ENCODE peak calls at places on chromosome 14, in four cellular contexts. One of them, this sample, is unnamed.

GRCh38 chr14:79325557-79325956 is 885.7 kb downstream of the DIO2 start:
- DNase-seq in left ventricle myocardium inferior: no peak
- DNase-seq in GM12878: no peak
- DNase-seq in heart left ventricle: no peak
- DNase-seq in this sample: no peak

GRCh38 chr14:24255931-24256696 is 6.9 kb downstream of the TGM1 start:
- DNase-seq in left ventricle myocardium inferior: no peak
- DNase-seq in GM12878: no peak
- DNase-seq in heart left ventricle: no peak
- DNase-seq in this sample: no peak

GRCh38 chr14:23528555-23528954 is 23.0 kb downstream of the ZFHX2 start:
- DNase-seq in left ventricle myocardium inferior: no peak
- DNase-seq in GM12878: no peak
- DNase-seq in heart left ventricle: no peak
- DNase-seq in this sample: no peak

GRCh38 chr14:94680498-94681288 is 68.5 kb downstream of the SERPINA3 start:
- DNase-seq in left ventricle myocardium inferior: no peak
- DNase-seq in GM12878: no peak
- DNase-seq in heart left ventricle: no peak
- DNase-seq in this sample: no peak

GRCh38 chr14:58709949-58710348 is 72.2 kb downstream of the DACT1 start:
- DNase-seq in left ventricle myocardium inferior: no peak
- DNase-seq in GM12878: no peak
- DNase-seq in heart left ventricle: no peak
- DNase-seq in this sample: no peak

GRCh38 chr14:36717363-36717762 is 55.7 kb downstream of the PAX9 start:
- DNase-seq in left ventricle myocardium inferior: no peak
- DNase-seq in GM12878: no peak
- DNase-seq in heart left ventricle: no peak
- DNase-seq in this sample: no peak

GRCh38 chr14:26984318-26985177 is 386.7 kb upstream of the NOVA1 start:
- DNase-seq in left ventricle myocardium inferior: peak; percentile 22
- DNase-seq in GM12878: no peak
- DNase-seq in heart left ventricle: peak; percentile 18
- DNase-seq in this sample: no peak

GRCh38 chr14:93536945-93537344 is 106.2 kb downstream of the UNC79 start:
- DNase-seq in left ventricle myocardium inferior: no peak
- DNase-seq in GM12878: no peak
- DNase-seq in heart left ventricle: no peak
- DNase-seq in this sample: no peak

GRCh38 chr14:61183486-61183885 is 97.7 kb downstream of the TMEM30B start:
- DNase-seq in left ventricle myocardium inferior: no peak
- DNase-seq in GM12878: no peak
- DNase-seq in heart left ventricle: no peak
- DNase-seq in this sample: no peak

GRCh38 chr14:66281036-66281776 is 205.0 kb upstream of the CCDC196 start:
- DNase-seq in left ventricle myocardium inferior: peak; percentile 25
- DNase-seq in GM12878: no peak
- DNase-seq in heart left ventricle: peak; percentile 13
- DNase-seq in this sample: peak; percentile 16

GRCh38 chr14:34978444-34978843 is 4.3 kb upstream of the SRP54 start:
- DNase-seq in left ventricle myocardium inferior: no peak
- DNase-seq in GM12878: no peak
- DNase-seq in heart left ventricle: no peak
- DNase-seq in this sample: no peak

GRCh38 chr14:58690801-58691516 is 53.2 kb downstream of the DACT1 start:
- DNase-seq in left ventricle myocardium inferior: no peak
- DNase-seq in GM12878: no peak
- DNase-seq in heart left ventricle: no peak
- DNase-seq in this sample: no peak

GRCh38 chr14:79825046-79825521 is 386.2 kb downstream of the DIO2 start:
- DNase-seq in left ventricle myocardium inferior: no peak
- DNase-seq in GM12878: no peak
- DNase-seq in heart left ventricle: no peak
- DNase-seq in this sample: no peak

GRCh38 chr14:54653764-54654469 is 87.0 kb downstream of the SAMD4A start:
- DNase-seq in left ventricle myocardium inferior: peak; percentile 55
- DNase-seq in GM12878: no peak
- DNase-seq in heart left ventricle: peak; percentile 74
- DNase-seq in this sample: peak; percentile 75

DNA sequence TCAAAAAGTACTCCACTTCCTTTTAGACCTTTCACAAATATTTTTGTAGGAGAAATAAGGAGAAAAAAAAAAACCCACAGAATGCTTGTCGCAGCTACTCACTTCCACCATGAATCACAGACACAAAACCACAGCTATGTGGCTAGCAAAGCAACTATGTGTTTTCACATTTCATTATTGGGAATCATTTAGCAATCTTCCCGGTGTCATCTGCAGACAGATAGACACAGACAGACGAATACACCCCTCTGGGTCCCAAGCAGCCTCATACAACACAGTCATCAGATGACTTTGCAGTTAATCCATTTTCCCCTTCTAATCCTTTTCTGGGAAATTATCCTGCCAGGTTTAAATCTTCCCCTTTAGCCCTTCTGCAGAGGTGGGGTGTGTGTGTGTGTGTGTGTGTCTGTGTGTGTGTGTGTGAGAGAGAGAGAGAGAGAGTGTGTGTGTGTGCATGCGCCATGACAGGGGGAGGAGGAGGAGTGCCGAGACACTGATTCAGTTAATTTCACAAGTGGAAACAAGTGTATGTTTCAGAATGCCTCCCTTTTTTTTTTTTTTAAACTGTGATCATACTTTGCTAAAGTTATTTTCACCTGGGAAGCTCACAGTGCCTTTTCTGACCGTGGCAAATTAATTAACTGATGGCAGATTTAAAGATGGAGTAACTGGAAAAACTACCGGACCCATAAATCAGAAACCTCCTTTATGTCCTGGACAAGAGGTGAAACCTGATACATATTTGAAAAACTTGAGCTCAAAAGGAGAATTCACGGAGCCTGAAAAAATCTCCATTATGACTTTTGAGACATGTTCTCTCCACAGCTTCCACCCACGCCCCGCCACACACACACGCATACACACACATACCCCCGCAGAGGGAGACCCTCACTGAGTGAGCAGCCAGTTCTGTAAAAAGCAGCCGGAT is 39.9 kb downstream of the LTBP2 start:
- DNase-seq in left ventricle myocardium inferior: no peak
- DNase-seq in GM12878: no peak
- DNase-seq in heart left ventricle: no peak
- DNase-seq in this sample: peak; percentile 51
- H3K4me1 ChIP-seq in left ventricle myocardium inferior: peaks cover 57% of the 10 kb centered on the region
- H3K4me1 ChIP-seq in GM12878: no peaks in the 10 kb centered on the region
- H3K4me1 ChIP-seq in heart left ventricle: peaks cover 29% of the 10 kb centered on the region
- H3K4me1 ChIP-seq in this sample: peaks cover 6% of the 10 kb centered on the region

GRCh38 chr14:50860478-50861086 is 11.3 kb upstream of the ABHD12B start:
- DNase-seq in left ventricle myocardium inferior: peak; percentile 74
- DNase-seq in GM12878: peak; percentile 50
- DNase-seq in heart left ventricle: peak; percentile 64
- DNase-seq in this sample: peak; percentile 75
- H3K27ac ChIP-seq in left ventricle myocardium inferior: peak overlapping the region; percentile 75
- H3K27ac ChIP-seq in GM12878: peak overlapping the region; percentile 60
- H3K27ac ChIP-seq in heart left ventricle: peak overlapping the region; percentile 76
- H3K27ac ChIP-seq in this sample: peak overlapping the region; percentile 83

GRCh38 chr14:91317381-91318313 is 73.1 kb upstream of the GPR68 start:
- DNase-seq in left ventricle myocardium inferior: peak; percentile 82
- DNase-seq in GM12878: no peak
- DNase-seq in heart left ventricle: peak; percentile 81
- DNase-seq in this sample: peak; percentile 73
- TF ChIP-seq CTCF in left ventricle myocardium inferior: peak; percentile 26
- TF ChIP-seq CTCF in GM12878: no peak
- TF ChIP-seq CTCF in heart left ventricle: peak; percentile 25
- TF ChIP-seq CTCF in this sample: no peak

DNA sequence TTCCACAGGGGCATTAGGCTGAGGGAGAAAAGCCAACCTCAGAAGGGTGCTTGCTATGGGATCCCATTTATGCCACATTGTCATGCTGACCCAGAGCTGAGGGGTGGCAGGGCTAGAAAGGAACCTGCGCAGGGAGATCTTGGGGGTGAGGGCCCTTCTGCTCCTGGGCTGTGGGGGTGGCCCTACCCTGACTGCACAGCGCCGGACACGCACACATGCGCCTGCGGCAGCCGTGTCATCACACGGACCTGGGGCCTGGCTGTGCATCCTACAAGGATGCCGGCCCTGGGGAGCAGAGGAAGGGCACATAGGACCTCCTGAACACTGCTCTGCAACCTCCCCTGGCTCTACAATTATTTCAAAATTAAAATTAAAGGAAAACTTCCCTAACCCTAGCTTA is 6.9 kb downstream of the CDCA4 start:
- DNase-seq in left ventricle myocardium inferior: no peak
- DNase-seq in GM12878: no peak
- DNase-seq in heart left ventricle: no peak
- DNase-seq in this sample: no peak
- H3K4me1 ChIP-seq in left ventricle myocardium inferior: peaks cover 16% of the 10 kb centered on the region
- H3K4me1 ChIP-seq in GM12878: peaks cover 21% of the 10 kb centered on the region
- H3K4me1 ChIP-seq in heart left ventricle: peaks cover 15% of the 10 kb centered on the region
- H3K4me1 ChIP-seq in this sample: no peaks in the 10 kb centered on the region

GRCh38 chr14:68631058-68631690 is 161.7 kb downstream of the ZFP36L1 start:
- DNase-seq in left ventricle myocardium inferior: no peak
- DNase-seq in GM12878: no peak
- DNase-seq in heart left ventricle: no peak
- DNase-seq in this sample: no peak

GRCh38 chr14:68631691-68632590 is 160.9 kb downstream of the ZFP36L1 start:
- DNase-seq in left ventricle myocardium inferior: no peak
- DNase-seq in GM12878: no peak
- DNase-seq in heart left ventricle: no peak
- DNase-seq in this sample: no peak

GRCh38 chr14:68633131-68633991 is 159.5 kb downstream of the ZFP36L1 start:
- DNase-seq in left ventricle myocardium inferior: peak; percentile 63
- DNase-seq in GM12878: no peak
- DNase-seq in heart left ventricle: peak; percentile 66
- DNase-seq in this sample: no peak

GRCh38 chr14:68634346-68634745 is 158.5 kb downstream of the ZFP36L1 start:
- DNase-seq in left ventricle myocardium inferior: no peak
- DNase-seq in GM12878: no peak
- DNase-seq in heart left ventricle: no peak
- DNase-seq in this sample: no peak

DNA sequence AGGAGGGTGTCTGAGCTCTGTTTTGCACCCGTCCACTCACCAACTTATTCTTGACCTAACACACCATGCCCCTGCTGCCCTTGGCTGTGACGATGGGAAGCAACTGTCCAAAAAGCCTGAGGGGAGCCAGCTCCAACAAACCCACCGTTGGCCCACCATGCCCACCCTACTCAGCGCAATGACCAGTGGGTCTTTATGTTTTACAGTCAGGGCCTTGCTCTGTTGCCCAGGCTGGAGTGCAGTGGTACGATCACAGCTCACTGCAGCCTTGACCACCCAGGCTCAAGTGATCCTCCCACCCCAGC is 160.3 kb downstream of the ZFP36L1 start:
- DNase-seq in left ventricle myocardium inferior: no peak
- DNase-seq in GM12878: no peak
- DNase-seq in heart left ventricle: no peak
- DNase-seq in this sample: no peak
- H3K27ac ChIP-seq in left ventricle myocardium inferior: peak overlapping the region; percentile 86
- H3K27ac ChIP-seq in GM12878: no peak overlapping the region
- H3K27ac ChIP-seq in heart left ventricle: peak overlapping the region; percentile 55
- H3K27ac ChIP-seq in this sample: no peak overlapping the region

GRCh38 chr14:99186956-99187690 is 84.9 kb downstream of the BCL11B start:
- DNase-seq in left ventricle myocardium inferior: no peak
- DNase-seq in GM12878: no peak
- DNase-seq in heart left ventricle: no peak
- DNase-seq in this sample: no peak

GRCh38 chr14:99187858-99188257 is 84.1 kb downstream of the BCL11B start:
- DNase-seq in left ventricle myocardium inferior: no peak
- DNase-seq in GM12878: no peak
- DNase-seq in heart left ventricle: no peak
- DNase-seq in this sample: no peak

GRCh38 chr14:99189201-99189801 is 82.7 kb downstream of the BCL11B start:
- DNase-seq in left ventricle myocardium inferior: no peak
- DNase-seq in GM12878: no peak
- DNase-seq in heart left ventricle: no peak
- DNase-seq in this sample: no peak

GRCh38 chr14:99190696-99191662 is 81.0 kb downstream of the BCL11B start:
- DNase-seq in left ventricle myocardium inferior: no peak
- DNase-seq in GM12878: no peak
- DNase-seq in heart left ventricle: no peak
- DNase-seq in this sample: no peak

GRCh38 chr14:99188721-99189120 is 83.3 kb downstream of the BCL11B start:
- DNase-seq in left ventricle myocardium inferior: no peak
- DNase-seq in GM12878: no peak
- DNase-seq in heart left ventricle: no peak
- DNase-seq in this sample: no peak
- TF ChIP-seq CTCF in left ventricle myocardium inferior: no peak
- TF ChIP-seq CTCF in GM12878: no peak
- TF ChIP-seq CTCF in heart left ventricle: no peak
- TF ChIP-seq CTCF in this sample: peak; percentile 28

GRCh38 chr14:100417466-100417865 is 94.3 kb downstream of the SLC25A47 start:
- DNase-seq in left ventricle myocardium inferior: no peak
- DNase-seq in GM12878: no peak
- DNase-seq in heart left ventricle: no peak
- DNase-seq in this sample: peak; percentile 39
- H3K4me1 ChIP-seq in left ventricle myocardium inferior: no peaks in the 10 kb centered on the region
- H3K4me1 ChIP-seq in GM12878: no peaks in the 10 kb centered on the region
- H3K4me1 ChIP-seq in heart left ventricle: no peaks in the 10 kb centered on the region
- H3K4me1 ChIP-seq in this sample: no peaks in the 10 kb centered on the region

GRCh38 chr14:104700224-104700623 is 10.8 kb downstream of the INF2 start:
- DNase-seq in left ventricle myocardium inferior: no peak
- DNase-seq in GM12878: no peak
- DNase-seq in heart left ventricle: no peak
- DNase-seq in this sample: no peak

GRCh38 chr14:104698688-104699425 is 9.4 kb downstream of the INF2 start:
- DNase-seq in left ventricle myocardium inferior: peak; percentile 70
- DNase-seq in GM12878: no peak
- DNase-seq in heart left ventricle: peak; percentile 68
- DNase-seq in this sample: peak; percentile 66

GRCh38 chr14:104700747-104701215 is 11.4 kb downstream of the INF2 start:
- DNase-seq in left ventricle myocardium inferior: no peak
- DNase-seq in GM12878: no peak
- DNase-seq in heart left ventricle: no peak
- DNase-seq in this sample: no peak

GRCh38 chr14:104697892-104698583 is 8.6 kb downstream of the INF2 start:
- DNase-seq in left ventricle myocardium inferior: no peak
- DNase-seq in GM12878: no peak
- DNase-seq in heart left ventricle: no peak
- DNase-seq in this sample: no peak

DNA sequence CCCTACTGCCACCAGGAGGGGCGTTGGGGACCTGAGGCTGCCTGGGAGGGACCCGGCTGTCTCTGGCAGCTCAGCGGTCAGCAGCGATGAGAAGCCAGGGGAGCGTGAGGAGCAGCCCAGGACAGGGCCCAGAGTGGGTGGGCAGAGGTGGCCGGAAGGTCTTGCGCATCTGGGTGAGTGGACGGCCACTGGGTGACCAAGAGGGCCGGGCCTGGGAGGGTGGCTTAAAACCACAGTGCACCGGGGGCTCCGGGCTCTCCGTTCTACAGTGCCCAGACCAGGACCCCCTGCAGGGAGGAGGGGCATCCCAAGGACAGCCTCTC is 10.0 kb downstream of the INF2 start:
- DNase-seq in left ventricle myocardium inferior: no peak
- DNase-seq in GM12878: no peak
- DNase-seq in heart left ventricle: no peak
- DNase-seq in this sample: no peak
- H3K27ac ChIP-seq in left ventricle myocardium inferior: peak overlapping the region; percentile 88
- H3K27ac ChIP-seq in GM12878: no peak overlapping the region
- H3K27ac ChIP-seq in heart left ventricle: peak overlapping the region; percentile 77
- H3K27ac ChIP-seq in this sample: no peak overlapping the region

GRCh38 chr14:103209054-103209453 is 85.8 kb downstream of the TNFAIP2 start:
- DNase-seq in left ventricle myocardium inferior: no peak
- DNase-seq in GM12878: no peak
- DNase-seq in heart left ventricle: no peak
- DNase-seq in this sample: no peak
- TF ChIP-seq CTCF in left ventricle myocardium inferior: no peak
- TF ChIP-seq CTCF in GM12878: no peak
- TF ChIP-seq CTCF in heart left ventricle: no peak
- TF ChIP-seq CTCF in this sample: no peak